ENCODE peak calls at places on chromosomes 11 and 22, in nine cellular contexts. A, S, C, B, I, R, O, K and H are unnamed samples.

GRCh38 chr11:109421981-109422590 is at the start of gene C11orf87:
- DNase-seq in C (no peak), B (peak), R (no peak), A (peak), I (no peak), K (no peak), S (no peak), O (no peak), H (no peak)

GRCh38 chr11:76008474-76008873 is 193.5 kb downstream of the UVRAG start:
- DNase-seq in R (peak), A (peak), S (no peak), O (peak), B (peak), I (no peak), C (no peak), K (no peak), H (no peak)

GRCh38 chr11:35800970-35801953 is 138.7 kb downstream of the TRIM44 start:
- DNase-seq in B (no peak), R (no peak), C (no peak), K (no peak), A (no peak), O (no peak), I (no peak), S (no peak), H (no peak)

GRCh38 chr11:66046901-66047300 is 2.1 kb downstream of the GAL3ST3 start:
- DNase-seq in K (no peak), O (no peak), A (no peak), B (no peak), R (no peak), I (no peak), S (no peak), C (no peak), H (no peak)

GRCh38 chr11:30091728-30092127 is 74.9 kb upstream of the KCNA4 start:
- DNase-seq in I (no peak), O (no peak), K (no peak), R (no peak), B (no peak), C (no peak), S (no peak), A (no peak), H (no peak)

GRCh38 chr11:46346886-46347636 is at the start of gene DGKZ:
- DNase-seq in R (peak), C (peak), K (no peak), S (peak), B (peak), I (no peak), A (peak), O (peak), H (peak)

GRCh38 chr22:39092111-39092867 is 4.8 kb upstream of the APOBEC3H start:
- DNase-seq in R (no peak), O (no peak), A (no peak), C (no peak), S (peak), I (no peak), K (no peak), B (no peak), H (no peak)

GRCh38 chr11:2265396-2265795 is 5.0 kb downstream of the ASCL2 start:
- DNase-seq in S (peak), R (no peak), I (peak), B (no peak), A (no peak), C (no peak), O (no peak), K (no peak), H (no peak)

GRCh38 chr11:75527130-75527529 is 1.4 kb upstream of the GDPD5 start:
- DNase-seq in I (no peak), S (no peak), B (no peak), O (no peak), K (no peak), R (no peak), C (no peak), A (no peak), H (no peak)

GRCh38 chr22:44454113-44454769 is 43.8 kb downstream of the RTL6 start:
- DNase-seq in K (no peak), B (no peak), O (no peak), A (no peak), I (no peak), R (no peak), S (peak), C (no peak), H (no peak)

GRCh38 chr22:27531782-27532530 is 269.6 kb downstream of the MN1 start:
- DNase-seq in O (peak), A (peak), C (no peak), B (peak), K (no peak), R (peak), I (no peak), S (no peak), H (peak)

GRCh38 chr11:46724088-46724487 is 5.1 kb downstream of the F2 start:
- DNase-seq in I (no peak), R (no peak), A (no peak), S (no peak), B (peak), C (no peak), K (no peak), O (no peak), H (no peak)

GRCh38 chr11:47378011-47378835 is at the start of gene SPI1:
- DNase-seq in A (no peak), I (peak), C (peak), S (peak), B (no peak), K (no peak), R (no peak), O (no peak), H (no peak)

GRCh38 chr11:37613031-37613430 is 1015.0 kb upstream of the RAG2 start:
- DNase-seq in R (no peak), O (no peak), K (no peak), C (no peak), I (no peak), S (no peak), A (no peak), B (no peak), H (no peak)

GRCh38 chr11:58813693-58814092 is 30.8 kb downstream of the GLYATL2 start:
- DNase-seq in K (no peak), O (no peak), S (no peak), B (no peak), I (no peak), A (no peak), C (no peak), R (peak), H (no peak)

GRCh38 chr11:1487091-1487850 is 692 bp upstream of the MOB2 start:
- DNase-seq in I (no peak), O (no peak), K (no peak), B (no peak), C (peak), R (no peak), A (no peak), S (no peak), H (no peak)

GRCh38 chr11:131917634-131918384 is 547.4 kb downstream of the NTM start:
- DNase-seq in S (no peak), O (no peak), K (no peak), B (no peak), R (no peak), C (no peak), I (no peak), A (no peak), H (no peak)

GRCh38 chr22:43828711-43829447 is 16.8 kb upstream of the EFCAB6 start:
- DNase-seq in O (peak), K (no peak), A (peak), I (no peak), R (peak), C (peak), B (peak), S (no peak), H (no peak)

GRCh38 chr22:40409613-40410113 is 39.3 kb downstream of the SGSM3 start:
- DNase-seq in A (no peak), I (no peak), R (no peak), B (no peak), C (no peak), S (no peak), K (no peak), O (no peak), H (no peak)

GRCh38 chr11:1147792-1148191 is 10.0 kb upstream of the MUC5AC start:
- DNase-seq in C (no peak), O (no peak), R (no peak), A (no peak), K (no peak), I (no peak), S (no peak), B (no peak), H (no peak)

GRCh38 chr11:115488945-115489344 is 15.3 kb downstream of the CADM1 start:
- DNase-seq in C (no peak), O (peak), A (no peak), R (no peak), B (peak), S (no peak), I (no peak), K (no peak), H (peak)

GRCh38 chr11:118522571-118523072 is 4.7 kb upstream of the TTC36 start:
- DNase-seq in R (peak), A (peak), B (peak), C (no peak), S (no peak), K (no peak), O (peak), I (no peak), H (no peak)

GRCh38 chr11:27139742-27140141 is 99.1 kb downstream of the BBOX1 start:
- DNase-seq in K (no peak), I (no peak), R (peak), B (no peak), O (peak), S (no peak), A (peak), C (no peak), H (no peak)

GRCh38 chr11:59187587-59187986 is 15.7 kb downstream of the DTX4 start:
- DNase-seq in C (peak), K (no peak), S (no peak), A (peak), I (no peak), B (no peak), R (peak), O (peak), H (no peak)

GRCh38 chr11:108085672-108086071 is 35.7 kb upstream of the ACAT1 start:
- DNase-seq in C (no peak), O (no peak), A (no peak), I (no peak), R (no peak), K (no peak), B (no peak), S (no peak), H (no peak)

GRCh38 chr11:358129-358805 is 11.0 kb upstream of the B4GALNT4 start:
- DNase-seq in C (no peak), R (no peak), O (no peak), B (no peak), K (no peak), A (no peak), I (no peak), S (no peak), H (no peak)

GRCh38 chr22:44630826-44631225 is 71.2 kb upstream of the PRR5 start:
- DNase-seq in C (no peak), S (no peak), R (no peak), I (no peak), K (no peak), B (no peak), O (no peak), A (no peak), H (no peak)

GRCh38 chr11:104120493-104121200 is 43.3 kb downstream of the PDGFD start:
- DNase-seq in I (no peak), B (no peak), R (no peak), A (no peak), S (no peak), C (no peak), O (no peak), K (no peak), H (no peak)

GRCh38 chr11:117618273-117618672 is 178.7 kb downstream of the DSCAML1 start:
- DNase-seq in O (no peak), I (no peak), S (no peak), R (no peak), K (no peak), A (no peak), B (no peak), C (no peak), H (no peak)

GRCh38 chr11:61917357-61918109 is at the start of gene RAB3IL1:
- DNase-seq in B (peak), K (no peak), S (no peak), C (peak), R (peak), O (no peak), A (peak), I (no peak), H (no peak)

GRCh38 chr11:61484541-61484940 is 24.0 kb upstream of the LRRC10B start:
- DNase-seq in C (no peak), K (no peak), S (no peak), B (no peak), A (no peak), O (no peak), R (no peak), I (no peak), H (no peak)

GRCh38 chr22:38353142-38353629 is 36.0 kb upstream of the CSNK1E start:
- DNase-seq in S (peak), A (peak), C (peak), K (no peak), O (peak), B (peak), R (peak), I (no peak), H (no peak)

GRCh38 chr22:38614331-38615122 is 41.7 kb downstream of the FAM227A start:
- DNase-seq in A (no peak), B (peak), O (peak), R (peak), I (no peak), C (no peak), S (no peak), K (no peak), H (no peak)

GRCh38 chr11:34997872-34998548 is 81.6 kb downstream of the PDHX start:
- DNase-seq in K (no peak), R (peak), O (peak), C (no peak), A (peak), S (no peak), B (peak), I (no peak), H (no peak)

GRCh38 chr22:48957311-48957986 is 870.2 kb downstream of the BRD1 start:
- DNase-seq in A (no peak), R (no peak), C (no peak), B (no peak), O (no peak), K (no peak), I (no peak), S (no peak), H (no peak)

GRCh38 chr22:35824256-35824655 is 106.6 kb downstream of the APOL5 start:
- DNase-seq in C (no peak), B (no peak), K (no peak), O (no peak), S (no peak), A (no peak), R (no peak), I (no peak), H (no peak)
- H3K4me3 ChIP-seq in C (no peak), B (no peak), K (no peak), O (no peak), S (no peak), A (no peak), R (no peak), I (no peak), H (no peak)

DNA sequence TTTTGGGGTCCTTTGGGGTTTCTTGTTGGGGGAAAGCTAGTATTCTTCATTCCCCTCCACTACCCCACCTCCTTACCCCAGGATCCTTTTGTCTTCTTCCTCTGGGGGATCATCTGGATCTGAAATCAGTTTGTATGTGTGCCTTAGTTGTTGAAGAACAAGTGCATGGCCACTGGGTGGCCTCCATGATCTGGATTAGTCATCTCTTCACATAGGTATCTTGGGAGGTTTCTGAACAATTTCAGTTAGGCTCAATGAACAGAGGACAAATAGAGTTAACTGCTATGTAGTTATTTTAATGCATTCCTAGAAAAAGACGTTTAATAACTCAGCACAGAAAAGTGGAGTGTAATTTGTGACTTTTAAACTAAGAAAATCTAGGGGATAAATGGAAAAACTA is 7.1 kb upstream of the VWA5A start:
- DNase-seq in I (no peak), C (no peak), R (peak), O (peak), K (no peak), S (peak), A (peak), B (peak), H (peak)
- TF ChIP-seq CTCF in I (peak), C (no peak), R (peak), O (peak), K (peak), S (peak), A (peak), B (peak), H (peak)

DNA sequence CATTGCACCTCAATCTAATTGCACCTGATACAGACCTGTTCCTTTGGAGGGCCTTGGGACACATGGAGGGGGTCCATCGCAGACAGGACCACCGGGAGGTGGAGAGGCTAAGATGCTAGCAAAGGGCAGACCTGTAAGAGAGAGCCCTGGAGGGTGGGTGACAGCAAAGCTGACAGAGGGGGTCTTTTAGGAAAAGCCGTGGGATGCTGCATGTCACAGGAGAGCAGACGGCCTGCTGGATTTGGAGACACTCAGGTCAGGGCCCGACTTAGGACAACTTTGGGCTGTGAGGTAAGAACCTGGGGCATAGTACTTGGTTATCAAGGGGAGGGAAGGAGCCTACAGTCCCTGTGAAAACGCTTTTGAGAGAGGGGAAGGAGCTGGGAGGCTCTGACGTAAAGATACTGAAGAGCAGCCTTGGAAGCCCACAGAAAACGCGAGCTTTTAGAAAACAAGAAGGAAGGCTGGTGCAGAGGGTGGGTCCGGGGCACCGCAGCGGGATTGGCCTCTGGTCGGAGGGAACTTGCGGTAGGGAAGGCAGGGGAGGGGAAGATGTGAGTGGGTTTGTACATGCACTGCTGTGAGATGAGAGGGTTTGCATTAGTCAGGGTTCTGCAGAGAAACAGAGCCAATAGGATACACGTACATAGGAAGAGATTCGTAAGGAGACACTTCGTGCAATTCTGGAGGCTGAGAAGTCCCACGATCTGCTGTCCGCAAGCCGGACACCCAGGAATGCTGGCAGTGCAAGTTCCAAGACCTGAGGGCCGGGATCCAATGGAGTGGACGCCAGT is 868.5 kb downstream of the TBC1D22A start:
- DNase-seq in I (no peak), O (no peak), R (no peak), K (no peak), B (no peak), S (no peak), A (no peak), C (no peak), H (no peak)
- H3K4me3 ChIP-seq in I (no peak), O (no peak), R (no peak), K (no peak), B (no peak), S (no peak), A (no peak), C (no peak), H (no peak)

DNA sequence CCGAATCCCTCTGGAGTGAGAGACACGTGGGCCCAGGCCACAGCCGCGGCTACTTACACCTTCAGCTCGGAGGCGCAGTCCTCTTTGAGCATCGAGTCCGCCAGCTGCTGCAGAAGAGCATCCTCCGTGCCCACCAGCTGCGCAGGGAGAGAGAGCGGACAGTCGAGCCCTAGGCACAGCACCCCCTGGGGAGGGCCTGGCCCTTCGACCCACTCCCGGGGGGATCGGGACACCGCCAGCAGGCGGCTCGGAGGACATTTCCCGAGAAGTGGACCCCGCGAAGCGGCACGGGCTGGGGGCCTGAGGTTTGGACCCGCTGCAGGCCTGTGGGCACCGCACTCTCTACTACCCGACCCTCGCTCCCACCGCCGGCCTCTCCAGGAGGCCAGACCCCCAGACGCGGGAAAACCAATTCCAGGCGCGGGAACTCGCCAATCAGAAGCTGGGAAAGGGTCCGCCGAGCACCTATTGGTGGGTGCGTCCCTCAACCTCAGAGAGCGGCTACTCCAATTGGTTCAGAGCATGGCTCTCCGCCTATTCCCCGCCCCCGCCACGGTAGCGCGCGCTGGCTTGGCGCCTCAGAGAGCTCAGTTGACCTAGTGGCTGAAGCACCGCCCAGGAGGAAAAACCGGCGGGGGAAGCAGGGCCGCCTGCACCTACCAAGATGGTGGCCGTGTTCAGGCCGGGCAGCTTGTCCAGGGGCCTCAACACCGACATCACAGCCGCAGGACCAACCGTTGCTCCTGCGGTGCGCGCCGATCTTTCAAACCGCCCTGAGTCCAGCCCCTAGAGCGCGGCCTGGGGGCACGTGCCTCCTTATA is at the start of gene CENPM:
- DNase-seq in O (peak), I (peak), C (peak), R (peak), K (peak), B (peak), A (peak), S (peak), H (peak)
- TF ChIP-seq CTCF in O (no peak), I (no peak), C (no peak), R (peak), K (no peak), B (peak), A (peak), S (no peak), H (peak)

GRCh38 chr11:9550209-9550628 is 23.3 kb upstream of the WEE1 start:
- DNase-seq in K (no peak), I (no peak), C (no peak), B (no peak), A (no peak), R (no peak), S (no peak), O (no peak), H (no peak)
- H3K4me3 ChIP-seq in K (no peak), I (no peak), C (no peak), B (no peak), A (no peak), R (no peak), S (no peak), O (no peak), H (no peak)

GRCh38 chr11:119706887-119707286 is 22.1 kb downstream of the NECTIN1 start:
- DNase-seq in B (no peak), O (no peak), K (no peak), R (no peak), I (no peak), C (no peak), S (no peak), A (no peak), H (no peak)
- TF ChIP-seq CTCF in B (peak), O (no peak), K (no peak), R (peak), I (no peak), C (no peak), S (no peak), A (peak), H (no peak)

GRCh38 chr22:32644252-32645100 is 157.0 kb upstream of the TIMP3 start:
- DNase-seq in A (peak), O (peak), R (no peak), S (peak), B (peak), I (no peak), K (no peak), C (peak), H (no peak)
- H3K4me3 ChIP-seq in A (no peak), O (no peak), R (no peak), S (no peak), B (no peak), I (no peak), K (no peak), C (no peak), H (no peak)

DNA sequence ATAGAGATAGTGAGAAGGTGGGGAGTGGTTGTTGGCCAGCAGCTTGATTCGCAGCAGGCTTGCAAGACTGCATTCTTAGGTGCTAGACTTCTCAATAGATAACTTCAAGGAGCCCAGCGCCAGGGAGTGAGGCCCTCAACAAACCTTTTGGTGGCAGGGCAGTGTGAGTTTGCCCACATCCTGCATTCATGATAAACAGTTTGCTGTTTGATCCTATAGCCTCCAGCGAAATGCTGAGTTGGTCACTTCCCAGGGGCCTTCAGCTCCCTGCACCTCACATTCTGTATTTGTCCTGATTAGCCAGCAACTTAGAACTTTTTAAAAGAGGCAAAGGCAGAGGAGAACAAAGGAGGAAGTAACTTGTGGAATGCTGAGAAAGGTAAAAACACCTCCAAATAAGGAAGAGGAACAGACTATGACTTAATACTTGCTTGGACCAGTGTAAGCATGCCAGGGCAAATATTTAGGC is 25.1 kb downstream of the OR10A6 start:
- DNase-seq in I (no peak), S (no peak), K (no peak), B (no peak), R (no peak), O (no peak), C (no peak), A (no peak), H (no peak)
- TF ChIP-seq CTCF in I (no peak), S (no peak), K (no peak), B (no peak), R (no peak), O (no peak), C (no peak), A (no peak), H (no peak)